ENCODE peak calls at places on chromosome 10, in eight cellular contexts. H is activated CD8-positive, alpha-beta memory T cell treated with anti-CD3 and anti-CD28 coated beads for 24 hours; R is activated CD4-positive, alpha-beta T cell treated with anti-CD3 and anti-CD28 coated beads, Interleukin-2, amount 10 ng/mL, durations not matched to agents 7 days and 5 days; Q is WTC11; L is stimulated activated CD4-positive, alpha-beta T cell treated with anti-CD3 and anti-CD28 coated beads, Interleukin-12 subunit alpha, Interleukin-12 subunit beta, amount 100 ng/mL, for 4 hours; D is activated naive CD8-positive, alpha-beta T cell treated with anti-CD3 and anti-CD28 coated beads, Interleukin-2, amount 50 U/mL, for 24 hours; G is ELR; X is GM04504. Z is an unnamed sample.

GRCh38 chr10:123974406-123974805 is 82.8 kb upstream of the CPXM2 start:
- DNase-seq in H (no peak), R (no peak), Q (no peak), L (no peak), D (no peak), G (peak), X (no peak), Z (no peak)

GRCh38 chr10:100509241-100509640 is 10.4 kb downstream of the SEC31B start:
- DNase-seq in H (peak), R (peak), Q (no peak), L (peak), D (peak), G (no peak), X (no peak), Z (no peak)

GRCh38 chr10:43218206-43218950 is 48.5 kb downstream of the RASGEF1A start:
- DNase-seq in H (no peak), R (no peak), Q (no peak), L (no peak), D (no peak), G (no peak), X (no peak), Z (no peak)

GRCh38 chr10:97553575-97554100 is 18.9 kb upstream of the ANKRD2 start:
- DNase-seq in H (peak), R (peak), Q (peak), L (peak), D (peak), G (peak), X (no peak), Z (peak)

GRCh38 chr10:11017575-11018425 is at the start of gene CELF2:
- DNase-seq in H (peak), R (peak), Q (peak), L (peak), D (peak), G (no peak), X (no peak), Z (peak)

GRCh38 chr10:130560079-130560478 is 423.9 kb downstream of the GLRX3 start:
- DNase-seq in H (no peak), R (no peak), Q (no peak), L (no peak), D (no peak), G (no peak), X (no peak), Z (no peak)

GRCh38 chr10:6579904-6580278 is at the start of gene PRKCQ:
- DNase-seq in H (no peak), R (no peak), Q (peak), L (no peak), D (no peak), G (peak), X (no peak), Z (no peak)

GRCh38 chr10:16787361-16787791 is 29.8 kb downstream of the RSU1 start:
- DNase-seq in H (peak), R (peak), Q (no peak), L (peak), D (peak), G (no peak), X (no peak), Z (no peak)

GRCh38 chr10:68296833-68297232 is 35.0 kb upstream of the HNRNPH3 start:
- DNase-seq in H (no peak), R (no peak), Q (no peak), L (no peak), D (no peak), G (no peak), X (peak), Z (no peak)

GRCh38 chr10:122303271-122304053 is 32.4 kb downstream of the BTBD16 start:
- DNase-seq in H (no peak), R (no peak), Q (no peak), L (no peak), D (no peak), G (no peak), X (no peak), Z (no peak)

GRCh38 chr10:23432161-23432560 is 6.7 kb upstream of the OTUD1 start:
- DNase-seq in H (no peak), R (no peak), Q (no peak), L (no peak), D (no peak), G (peak), X (no peak), Z (no peak)

GRCh38 chr10:47047577-47048532 is 136.6 kb downstream of the PTPN20 start:
- DNase-seq in H (peak), R (peak), Q (peak), L (peak), D (peak), G (peak), X (peak), Z (peak)

GRCh38 chr10:110457851-110458582 is 39.7 kb upstream of the DUSP5 start:
- DNase-seq in H (peak), R (no peak), Q (no peak), L (no peak), D (no peak), G (no peak), X (no peak), Z (no peak)

GRCh38 chr10:31536297-31536696 is 217.3 kb downstream of the ZEB1 start:
- DNase-seq in H (no peak), R (no peak), Q (no peak), L (no peak), D (no peak), G (no peak), X (peak), Z (no peak)

GRCh38 chr10:93790454-93790853 is 32.7 kb downstream of the LGI1 start:
- DNase-seq in H (no peak), R (no peak), Q (no peak), L (no peak), D (no peak), G (no peak), X (no peak), Z (no peak)

GRCh38 chr10:98030991-98031431 is 590 bp upstream of the CRTAC1 start:
- DNase-seq in H (no peak), R (no peak), Q (peak), L (no peak), D (no peak), G (no peak), X (no peak), Z (peak)

GRCh38 chr10:119208553-119208940 is 1.2 kb downstream of the GRK5 start:
- DNase-seq in H (no peak), R (no peak), Q (no peak), L (no peak), D (no peak), G (peak), X (no peak), Z (no peak)

GRCh38 chr10:132521466-132522102 is 16.0 kb upstream of the INPP5A start:
- DNase-seq in H (no peak), R (no peak), Q (peak), L (no peak), D (no peak), G (no peak), X (no peak), Z (no peak)

GRCh38 chr10:114009281-114009996 is 34.2 kb upstream of the ADRB1 start:
- DNase-seq in H (no peak), R (no peak), Q (no peak), L (no peak), D (no peak), G (peak), X (no peak), Z (no peak)

GRCh38 chr10:99711129-99711719 is 20.7 kb downstream of the COX15 start:
- DNase-seq in H (no peak), R (peak), Q (no peak), L (no peak), D (peak), G (peak), X (no peak), Z (no peak)

GRCh38 chr10:88926484-88927249 is 25.9 kb downstream of the ACTA2 start:
- DNase-seq in H (no peak), R (no peak), Q (no peak), L (no peak), D (no peak), G (no peak), X (peak), Z (no peak)

GRCh38 chr10:100496567-100496966 is 23.1 kb downstream of the SEC31B start:
- DNase-seq in H (no peak), R (no peak), Q (no peak), L (no peak), D (no peak), G (no peak), X (no peak), Z (no peak)

GRCh38 chr10:67788028-67788886 is 49.7 kb downstream of the DNAJC12 start:
- DNase-seq in H (peak), R (peak), Q (peak), L (peak), D (peak), G (peak), X (no peak), Z (peak)

GRCh38 chr10:48496105-48496830 is 108.6 kb downstream of the ARHGAP22 start:
- DNase-seq in H (peak), R (no peak), Q (no peak), L (no peak), D (no peak), G (peak), X (no peak), Z (no peak)

GRCh38 chr10:60140681-60141632 is 234.6 kb upstream of the CCDC6 start:
- DNase-seq in H (no peak), R (no peak), Q (peak), L (no peak), D (no peak), G (no peak), X (no peak), Z (peak)

GRCh38 chr10:28314211-28314610 is 11.3 kb upstream of the MPP7 start:
- DNase-seq in H (no peak), R (no peak), Q (no peak), L (no peak), D (no peak), G (no peak), X (no peak), Z (no peak)

GRCh38 chr10:32171213-32171612 is 115.0 kb upstream of the KIF5B start:
- DNase-seq in H (no peak), R (no peak), Q (no peak), L (no peak), D (no peak), G (no peak), X (no peak), Z (peak)

GRCh38 chr10:50431791-50432190 is 180.5 kb upstream of the ASAH2 start:
- DNase-seq in H (no peak), R (no peak), Q (no peak), L (no peak), D (no peak), G (no peak), X (peak), Z (no peak)

GRCh38 chr10:7410306-7410799 is 481 bp downstream of the SFMBT2 start:
- DNase-seq in H (peak), R (peak), Q (peak), L (peak), D (peak), G (no peak), X (no peak), Z (no peak)

GRCh38 chr10:52351911-52352310 is 37.8 kb downstream of the DKK1 start:
- DNase-seq in H (no peak), R (no peak), Q (no peak), L (no peak), D (no peak), G (peak), X (peak), Z (no peak)

GRCh38 chr10:111116762-111117445 is 40.1 kb downstream of the ADRA2A start:
- DNase-seq in H (peak), R (no peak), Q (no peak), L (no peak), D (no peak), G (no peak), X (no peak), Z (no peak)